ENCODE peak calls at places on chromosomes 7 and 10, in five cellular contexts. One of them, this sample, is unnamed.

GRCh38 chr10:33263453-33263852 is 71.0 kb downstream of the NRP1 start:
- DNase-seq in trophoblast cell: peak
- DNase-seq in CD4-positive, alpha-beta memory T cell: no peak
- DNase-seq in mesendoderm: no peak
- DNase-seq in neural progenitor cell: no peak
- DNase-seq in this sample: no peak

GRCh38 chr7:99525713-99526440 is 21.4 kb downstream of the ZKSCAN5 start:
- DNase-seq in trophoblast cell: peak
- DNase-seq in CD4-positive, alpha-beta memory T cell: no peak
- DNase-seq in mesendoderm: peak
- DNase-seq in neural progenitor cell: peak
- DNase-seq in this sample: peak

GRCh38 chr7:107480932-107481331 is 11.1 kb downstream of the GPR22 start:
- DNase-seq in trophoblast cell: no peak
- DNase-seq in CD4-positive, alpha-beta memory T cell: no peak
- DNase-seq in mesendoderm: no peak
- DNase-seq in neural progenitor cell: no peak
- DNase-seq in this sample: no peak

GRCh38 chr10:73909716-73910115 is 1.2 kb upstream of the PLAU start:
- DNase-seq in trophoblast cell: no peak
- DNase-seq in CD4-positive, alpha-beta memory T cell: no peak
- DNase-seq in mesendoderm: no peak
- DNase-seq in neural progenitor cell: no peak
- DNase-seq in this sample: no peak

GRCh38 chr10:128180843-128181242 is 54.6 kb upstream of the MKI67 start:
- DNase-seq in trophoblast cell: no peak
- DNase-seq in CD4-positive, alpha-beta memory T cell: peak
- DNase-seq in mesendoderm: no peak
- DNase-seq in neural progenitor cell: no peak
- DNase-seq in this sample: no peak

GRCh38 chr10:73251683-73252444 is 580 bp downstream of the MRPS16 start:
- DNase-seq in trophoblast cell: peak
- DNase-seq in CD4-positive, alpha-beta memory T cell: no peak
- DNase-seq in mesendoderm: peak
- DNase-seq in neural progenitor cell: peak
- DNase-seq in this sample: peak

GRCh38 chr7:46145412-46145811 is 224.3 kb upstream of the IGFBP3 start:
- DNase-seq in trophoblast cell: peak
- DNase-seq in CD4-positive, alpha-beta memory T cell: no peak
- DNase-seq in mesendoderm: peak
- DNase-seq in neural progenitor cell: peak
- DNase-seq in this sample: no peak

GRCh38 chr10:788796-789748 is 99.6 kb upstream of the DIP2C start:
- DNase-seq in trophoblast cell: peak
- DNase-seq in CD4-positive, alpha-beta memory T cell: no peak
- DNase-seq in mesendoderm: peak
- DNase-seq in neural progenitor cell: peak
- DNase-seq in this sample: no peak

GRCh38 chr10:93445978-93446720 is 36.0 kb downstream of the MYOF start:
- DNase-seq in trophoblast cell: peak
- DNase-seq in CD4-positive, alpha-beta memory T cell: no peak
- DNase-seq in mesendoderm: no peak
- DNase-seq in neural progenitor cell: no peak
- DNase-seq in this sample: no peak

GRCh38 chr7:26616235-26616634 is 248.2 kb downstream of the SKAP2 start:
- DNase-seq in trophoblast cell: peak
- DNase-seq in CD4-positive, alpha-beta memory T cell: no peak
- DNase-seq in mesendoderm: no peak
- DNase-seq in neural progenitor cell: no peak
- DNase-seq in this sample: no peak

GRCh38 chr10:116069856-116070255 is 203.2 kb downstream of the GFRA1 start:
- DNase-seq in trophoblast cell: no peak
- DNase-seq in CD4-positive, alpha-beta memory T cell: no peak
- DNase-seq in mesendoderm: no peak
- DNase-seq in neural progenitor cell: no peak
- DNase-seq in this sample: no peak

GRCh38 chr10:111123883-111124282 is 47.1 kb downstream of the ADRA2A start:
- DNase-seq in trophoblast cell: no peak
- DNase-seq in CD4-positive, alpha-beta memory T cell: no peak
- DNase-seq in mesendoderm: no peak
- DNase-seq in neural progenitor cell: no peak
- DNase-seq in this sample: no peak

GRCh38 chr7:124035706-124036105 is 2.8 kb upstream of the TMEM229A start:
- DNase-seq in trophoblast cell: no peak
- DNase-seq in CD4-positive, alpha-beta memory T cell: no peak
- DNase-seq in mesendoderm: no peak
- DNase-seq in neural progenitor cell: no peak
- DNase-seq in this sample: no peak

GRCh38 chr7:44391746-44392617 is 66.6 kb upstream of the CAMK2B start:
- DNase-seq in trophoblast cell: no peak
- DNase-seq in CD4-positive, alpha-beta memory T cell: no peak
- DNase-seq in mesendoderm: no peak
- DNase-seq in neural progenitor cell: no peak
- DNase-seq in this sample: no peak

GRCh38 chr7:128858380-128859231 is 4.0 kb upstream of the ATP6V1F start:
- DNase-seq in trophoblast cell: no peak
- DNase-seq in CD4-positive, alpha-beta memory T cell: no peak
- DNase-seq in mesendoderm: no peak
- DNase-seq in neural progenitor cell: no peak
- DNase-seq in this sample: no peak

GRCh38 chr7:95470452-95470851 is 15.3 kb upstream of the ASB4 start:
- DNase-seq in trophoblast cell: no peak
- DNase-seq in CD4-positive, alpha-beta memory T cell: no peak
- DNase-seq in mesendoderm: peak
- DNase-seq in neural progenitor cell: peak
- DNase-seq in this sample: peak

GRCh38 chr10:117553171-117553814 is 10.7 kb downstream of the EMX2 start:
- DNase-seq in trophoblast cell: no peak
- DNase-seq in CD4-positive, alpha-beta memory T cell: no peak
- DNase-seq in mesendoderm: peak
- DNase-seq in neural progenitor cell: peak
- DNase-seq in this sample: no peak

GRCh38 chr7:132930881-132931280 is 151.0 kb downstream of the CHCHD3 start:
- DNase-seq in trophoblast cell: no peak
- DNase-seq in CD4-positive, alpha-beta memory T cell: no peak
- DNase-seq in mesendoderm: peak
- DNase-seq in neural progenitor cell: peak
- DNase-seq in this sample: peak

GRCh38 chr10:102731222-102731800 is 12.4 kb upstream of the WBP1L start:
- DNase-seq in trophoblast cell: no peak
- DNase-seq in CD4-positive, alpha-beta memory T cell: no peak
- DNase-seq in mesendoderm: no peak
- DNase-seq in neural progenitor cell: no peak
- DNase-seq in this sample: no peak

GRCh38 chr7:76515999-76516443 is 5.7 kb downstream of the UPK3B start:
- DNase-seq in trophoblast cell: no peak
- DNase-seq in CD4-positive, alpha-beta memory T cell: no peak
- DNase-seq in mesendoderm: no peak
- DNase-seq in neural progenitor cell: no peak
- DNase-seq in this sample: peak

GRCh38 chr10:19702215-19702614 is 114.0 kb upstream of the PLXDC2 start:
- DNase-seq in trophoblast cell: peak
- DNase-seq in CD4-positive, alpha-beta memory T cell: no peak
- DNase-seq in mesendoderm: no peak
- DNase-seq in neural progenitor cell: no peak
- DNase-seq in this sample: no peak

GRCh38 chr7:143041346-143041745 is 10.8 kb upstream of the OR6V1 start:
- DNase-seq in trophoblast cell: peak
- DNase-seq in CD4-positive, alpha-beta memory T cell: no peak
- DNase-seq in mesendoderm: no peak
- DNase-seq in neural progenitor cell: no peak
- DNase-seq in this sample: no peak

GRCh38 chr7:159005618-159006017 is 139.0 kb downstream of the VIPR2 start:
- DNase-seq in trophoblast cell: no peak
- DNase-seq in CD4-positive, alpha-beta memory T cell: no peak
- DNase-seq in mesendoderm: no peak
- DNase-seq in neural progenitor cell: no peak
- DNase-seq in this sample: no peak

GRCh38 chr10:114271779-114272167 is 32.7 kb downstream of the VWA2 start:
- DNase-seq in trophoblast cell: peak
- DNase-seq in CD4-positive, alpha-beta memory T cell: no peak
- DNase-seq in mesendoderm: no peak
- DNase-seq in neural progenitor cell: no peak
- DNase-seq in this sample: no peak

GRCh38 chr10:48470893-48471805 is 133.7 kb downstream of the ARHGAP22 start:
- DNase-seq in trophoblast cell: no peak
- DNase-seq in CD4-positive, alpha-beta memory T cell: no peak
- DNase-seq in mesendoderm: no peak
- DNase-seq in neural progenitor cell: no peak
- DNase-seq in this sample: no peak

GRCh38 chr7:43456200-43456599 is 126.7 kb upstream of the STK17A start:
- DNase-seq in trophoblast cell: no peak
- DNase-seq in CD4-positive, alpha-beta memory T cell: no peak
- DNase-seq in mesendoderm: no peak
- DNase-seq in neural progenitor cell: peak
- DNase-seq in this sample: no peak

GRCh38 chr7:137717045-137717444 is 129.7 kb downstream of the DGKI start:
- DNase-seq in trophoblast cell: no peak
- DNase-seq in CD4-positive, alpha-beta memory T cell: no peak
- DNase-seq in mesendoderm: no peak
- DNase-seq in neural progenitor cell: no peak
- DNase-seq in this sample: no peak

GRCh38 chr10:125137601-125138438 is 22.5 kb downstream of the CTBP2 start:
- DNase-seq in trophoblast cell: no peak
- DNase-seq in CD4-positive, alpha-beta memory T cell: no peak
- DNase-seq in mesendoderm: no peak
- DNase-seq in neural progenitor cell: no peak
- DNase-seq in this sample: no peak

GRCh38 chr10:34454590-34455289 is 360.4 kb downstream of the PARD3 start:
- DNase-seq in trophoblast cell: no peak
- DNase-seq in CD4-positive, alpha-beta memory T cell: no peak
- DNase-seq in mesendoderm: peak
- DNase-seq in neural progenitor cell: no peak
- DNase-seq in this sample: no peak

GRCh38 chr10:31148955-31149354 is 117.3 kb upstream of the ZNF438 start:
- DNase-seq in trophoblast cell: no peak
- DNase-seq in CD4-positive, alpha-beta memory T cell: no peak
- DNase-seq in mesendoderm: no peak
- DNase-seq in neural progenitor cell: no peak
- DNase-seq in this sample: no peak

GRCh38 chr10:91713471-91714072 is 80.7 kb upstream of the PPP1R3C start:
- DNase-seq in trophoblast cell: no peak
- DNase-seq in CD4-positive, alpha-beta memory T cell: no peak
- DNase-seq in mesendoderm: no peak
- DNase-seq in neural progenitor cell: no peak
- DNase-seq in this sample: no peak

GRCh38 chr7:118153551-118154177 is 30.3 kb upstream of the LSM8 start:
- DNase-seq in trophoblast cell: peak
- DNase-seq in CD4-positive, alpha-beta memory T cell: peak
- DNase-seq in mesendoderm: peak
- DNase-seq in neural progenitor cell: peak
- DNase-seq in this sample: peak

GRCh38 chr10:18505719-18506118 is 145.7 kb downstream of the NSUN6 start:
- DNase-seq in trophoblast cell: no peak
- DNase-seq in CD4-positive, alpha-beta memory T cell: no peak
- DNase-seq in mesendoderm: no peak
- DNase-seq in neural progenitor cell: no peak
- DNase-seq in this sample: no peak

GRCh38 chr7:115008465-115009114 is 86.7 kb downstream of the MDFIC start:
- DNase-seq in trophoblast cell: no peak
- DNase-seq in CD4-positive, alpha-beta memory T cell: no peak
- DNase-seq in mesendoderm: peak
- DNase-seq in neural progenitor cell: no peak
- DNase-seq in this sample: no peak

GRCh38 chr10:88314362-88314761 is 268.8 kb downstream of the RNLS start:
- DNase-seq in trophoblast cell: no peak
- DNase-seq in CD4-positive, alpha-beta memory T cell: no peak
- DNase-seq in mesendoderm: no peak
- DNase-seq in neural progenitor cell: no peak
- DNase-seq in this sample: no peak

GRCh38 chr7:4245866-4246470 is 436.1 kb upstream of the FOXK1 start:
- DNase-seq in trophoblast cell: peak
- DNase-seq in CD4-positive, alpha-beta memory T cell: no peak
- DNase-seq in mesendoderm: peak
- DNase-seq in neural progenitor cell: peak
- DNase-seq in this sample: no peak
- H3K4me3 ChIP-seq in trophoblast cell: no peak
- H3K4me3 ChIP-seq in CD4-positive, alpha-beta memory T cell: no peak
- H3K4me3 ChIP-seq in mesendoderm: no peak
- H3K4me3 ChIP-seq in neural progenitor cell: no peak
- H3K4me3 ChIP-seq in this sample: no peak

GRCh38 chr7:50632561-50633413 is 67.6 kb upstream of the DDC start:
- DNase-seq in trophoblast cell: peak
- DNase-seq in CD4-positive, alpha-beta memory T cell: peak
- DNase-seq in mesendoderm: peak
- DNase-seq in neural progenitor cell: peak
- DNase-seq in this sample: peak

GRCh38 chr7:50631639-50632038 is 66.4 kb upstream of the DDC start:
- DNase-seq in trophoblast cell: no peak
- DNase-seq in CD4-positive, alpha-beta memory T cell: no peak
- DNase-seq in mesendoderm: no peak
- DNase-seq in neural progenitor cell: no peak
- DNase-seq in this sample: no peak

GRCh38 chr7:50633414-50633710 is 68.2 kb upstream of the DDC start:
- DNase-seq in trophoblast cell: peak
- DNase-seq in CD4-positive, alpha-beta memory T cell: no peak
- DNase-seq in mesendoderm: no peak
- DNase-seq in neural progenitor cell: no peak
- DNase-seq in this sample: no peak

GRCh38 chr7:50629238-50629901 is 64.2 kb upstream of the DDC start:
- DNase-seq in trophoblast cell: no peak
- DNase-seq in CD4-positive, alpha-beta memory T cell: no peak
- DNase-seq in mesendoderm: no peak
- DNase-seq in neural progenitor cell: no peak
- DNase-seq in this sample: no peak

GRCh38 chr7:50631100-50631499 is 65.9 kb upstream of the DDC start:
- DNase-seq in trophoblast cell: no peak
- DNase-seq in CD4-positive, alpha-beta memory T cell: no peak
- DNase-seq in mesendoderm: no peak
- DNase-seq in neural progenitor cell: no peak
- DNase-seq in this sample: no peak
- H3K27ac ChIP-seq in trophoblast cell: no peak
- H3K27ac ChIP-seq in CD4-positive, alpha-beta memory T cell: no peak
- H3K27ac ChIP-seq in mesendoderm: no peak
- H3K27ac ChIP-seq in neural progenitor cell: no peak
- H3K27ac ChIP-seq in this sample: no peak

DNA sequence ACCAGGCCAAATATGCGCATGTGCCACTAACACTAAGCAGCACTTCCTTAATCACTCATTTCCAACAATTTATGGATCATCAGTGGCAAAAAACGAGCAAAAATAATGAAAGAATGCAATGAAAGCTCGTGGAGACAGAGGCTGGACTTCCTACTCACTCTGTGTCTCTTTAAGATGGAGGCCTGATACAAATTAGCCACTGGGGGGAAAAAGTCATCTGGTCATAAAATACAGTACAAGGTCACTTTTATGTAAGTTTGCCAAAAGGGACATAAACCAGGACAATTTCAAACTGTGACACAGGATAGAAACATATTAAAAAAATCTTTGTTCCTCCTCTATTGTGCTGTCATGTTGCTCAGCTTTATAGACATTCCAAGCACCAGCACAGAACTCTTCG is 101.7 kb downstream of the LMBR1 start:
- DNase-seq in trophoblast cell: no peak
- DNase-seq in CD4-positive, alpha-beta memory T cell: no peak
- DNase-seq in mesendoderm: no peak
- DNase-seq in neural progenitor cell: no peak
- DNase-seq in this sample: no peak
- H3K4me3 ChIP-seq in trophoblast cell: no peak
- H3K4me3 ChIP-seq in CD4-positive, alpha-beta memory T cell: no peak
- H3K4me3 ChIP-seq in mesendoderm: no peak
- H3K4me3 ChIP-seq in neural progenitor cell: no peak
- H3K4me3 ChIP-seq in this sample: no peak

GRCh38 chr7:139361523-139361922 is 1.8 kb downstream of the LUC7L2 start:
- DNase-seq in trophoblast cell: no peak
- DNase-seq in CD4-positive, alpha-beta memory T cell: no peak
- DNase-seq in mesendoderm: peak
- DNase-seq in neural progenitor cell: no peak
- DNase-seq in this sample: no peak
- H3K27ac ChIP-seq in trophoblast cell: no peak
- H3K27ac ChIP-seq in CD4-positive, alpha-beta memory T cell: peak
- H3K27ac ChIP-seq in mesendoderm: no peak
- H3K27ac ChIP-seq in neural progenitor cell: peak
- H3K27ac ChIP-seq in this sample: peak